ENCODE peak calls at places on chromosomes 13 and 19, in eight cellular contexts. N, K, W, L, M, Q, D and J are unnamed samples. For H3K4me1, the result is how much of the 10 kb centered on the place peaks cover.

GRCh38 chr13:35794734-35795389 is 318.4 kb upstream of the MAB21L1 start:
- DNase-seq in N (no peak), K (no peak), W (no peak), L (no peak), M (no peak), Q (no peak), D (no peak), J (no peak)

GRCh38 chr19:51439021-51439465 is 19.2 kb downstream of the SIGLEC8 start:
- DNase-seq in N (no peak), K (no peak), W (peak), L (peak), M (no peak), Q (no peak), D (no peak), J (no peak)

GRCh38 chr13:31069808-31070544 is 91.7 kb downstream of the HSPH1 start:
- DNase-seq in N (no peak), K (no peak), W (no peak), L (no peak), M (no peak), Q (no peak), D (no peak), J (no peak)

GRCh38 chr19:42325896-42326771 is 699 bp downstream of the MEGF8 start:
- DNase-seq in N (no peak), K (no peak), W (peak), L (no peak), M (no peak), Q (no peak), D (no peak), J (no peak)

GRCh38 chr13:57925250-57925649 is 293.7 kb downstream of the PCDH17 start:
- DNase-seq in N (peak), K (no peak), W (no peak), L (no peak), M (no peak), Q (no peak), D (no peak), J (no peak)

GRCh38 chr19:2089001-2089711 is 7.0 kb downstream of the MOB3A start:
- DNase-seq in N (peak), K (no peak), W (no peak), L (peak), M (no peak), Q (no peak), D (no peak), J (peak)

GRCh38 chr19:55258476-55258827 is 365 bp downstream of the PPP6R1 start:
- DNase-seq in N (no peak), K (no peak), W (no peak), L (no peak), M (no peak), Q (no peak), D (no peak), J (no peak)

GRCh38 chr19:4745986-4746385 is 22.3 kb upstream of the DPP9 start:
- DNase-seq in N (no peak), K (no peak), W (no peak), L (no peak), M (no peak), Q (no peak), D (no peak), J (no peak)

GRCh38 chr13:25738342-25738771 is 313.5 kb downstream of the SHISA2 start:
- DNase-seq in N (peak), K (no peak), W (no peak), L (no peak), M (no peak), Q (no peak), D (no peak), J (no peak)

GRCh38 chr19:34241513-34242337 is 12.6 kb upstream of the GARRE1 start:
- DNase-seq in N (no peak), K (no peak), W (peak), L (no peak), M (no peak), Q (no peak), D (peak), J (peak)

GRCh38 chr19:3606174-3606689 is 443 bp downstream of the TBXA2R start:
- DNase-seq in N (no peak), K (no peak), W (peak), L (peak), M (no peak), Q (no peak), D (peak), J (peak)

GRCh38 chr13:85665286-85665685 is 133.9 kb downstream of the SLITRK6 start:
- DNase-seq in N (no peak), K (no peak), W (no peak), L (no peak), M (no peak), Q (no peak), D (no peak), J (no peak)

GRCh38 chr13:48826039-48826438 is 149.7 kb upstream of the FNDC3A start:
- DNase-seq in N (no peak), K (no peak), W (no peak), L (no peak), M (no peak), Q (no peak), D (no peak), J (no peak)

GRCh38 chr19:33400856-33401682 is 27.6 kb downstream of the CEBPG start:
- DNase-seq in N (no peak), K (no peak), W (peak), L (peak), M (no peak), Q (no peak), D (peak), J (peak)

GRCh38 chr19:50359432-50359818 is 6.0 kb downstream of the NAPSA start:
- DNase-seq in N (no peak), K (no peak), W (no peak), L (peak), M (no peak), Q (no peak), D (no peak), J (no peak)

GRCh38 chr19:45125975-45126493 is 33.1 kb downstream of the PPP1R37 start:
- DNase-seq in N (peak), K (peak), W (peak), L (no peak), M (peak), Q (peak), D (peak), J (no peak)

GRCh38 chr13:29543230-29544215 is 52.0 kb downstream of the SLC7A1 start:
- DNase-seq in N (no peak), K (no peak), W (no peak), L (no peak), M (no peak), Q (no peak), D (no peak), J (no peak)

GRCh38 chr19:33052352-33052972 is 12.2 kb downstream of the RHPN2 start:
- DNase-seq in N (no peak), K (peak), W (no peak), L (no peak), M (no peak), Q (no peak), D (peak), J (no peak)

GRCh38 chr19:49335071-49335783 is at the start of gene CD37:
- DNase-seq in N (no peak), K (no peak), W (no peak), L (peak), M (no peak), Q (no peak), D (peak), J (peak)

GRCh38 chr13:50924025-50924424 is 14.4 kb downstream of the RNASEH2B start:
- DNase-seq in N (no peak), K (no peak), W (no peak), L (no peak), M (no peak), Q (no peak), D (no peak), J (no peak)

GRCh38 chr13:50917572-50917971 is 8.0 kb downstream of the RNASEH2B start:
- DNase-seq in N (peak), K (no peak), W (no peak), L (no peak), M (no peak), Q (no peak), D (no peak), J (no peak)

GRCh38 chr13:50919291-50919690 is 9.7 kb downstream of the RNASEH2B start:
- DNase-seq in N (no peak), K (no peak), W (no peak), L (no peak), M (no peak), Q (no peak), D (no peak), J (no peak)

GRCh38 chr13:50923272-50923671 is 13.7 kb downstream of the RNASEH2B start:
- DNase-seq in N (no peak), K (no peak), W (no peak), L (no peak), M (no peak), Q (no peak), D (no peak), J (no peak)

DNA sequence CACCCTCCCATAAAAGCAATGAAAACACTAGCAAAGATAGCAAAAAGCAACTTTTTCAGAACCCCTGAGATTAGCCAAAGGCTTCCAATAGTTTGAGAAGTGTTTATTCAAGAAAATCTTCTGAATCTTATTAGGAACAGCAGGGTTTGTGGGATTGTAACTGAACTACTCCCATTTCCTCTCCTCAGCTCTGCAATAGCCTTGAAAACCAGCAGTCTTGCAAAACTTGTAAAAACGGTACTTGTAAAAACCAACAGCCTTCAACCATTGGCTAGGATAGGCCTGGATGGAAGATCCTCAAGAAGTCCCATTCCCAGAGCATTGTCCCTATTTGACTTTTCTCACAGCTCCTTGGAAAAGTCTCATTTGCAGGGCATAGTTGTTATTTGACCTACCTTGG is 12.1 kb downstream of the RNASEH2B start:
- DNase-seq in N (no peak), K (no peak), W (no peak), L (no peak), M (no peak), Q (no peak), D (no peak), J (no peak)
- H3K4me3 ChIP-seq in N (no peak), K (no peak), W (no peak), L (no peak), M (no peak), Q (no peak), D (no peak), J (no peak)

GRCh38 chr13:75378301-75378700 is 103.7 kb downstream of the TBC1D4 start:
- DNase-seq in N (no peak), K (no peak), W (no peak), L (no peak), M (no peak), Q (no peak), D (no peak), J (no peak)

GRCh38 chr13:75384881-75385707 is 96.9 kb downstream of the TBC1D4 start:
- DNase-seq in N (no peak), K (no peak), W (no peak), L (no peak), M (peak), Q (no peak), D (no peak), J (no peak)

GRCh38 chr13:75385708-75386083 is 96.3 kb downstream of the TBC1D4 start:
- DNase-seq in N (no peak), K (no peak), W (no peak), L (no peak), M (no peak), Q (no peak), D (no peak), J (no peak)

GRCh38 chr13:75383064-75383715 is 98.8 kb downstream of the TBC1D4 start:
- DNase-seq in N (no peak), K (no peak), W (no peak), L (no peak), M (no peak), Q (no peak), D (no peak), J (no peak)
- H3K4me1 ChIP-seq in N (under half), K (under half), W (under half), L (under half), M (under half), Q (under half), D (under half), J (under half)

GRCh38 chr19:39516270-39516669 is 1.3 kb downstream of the SELENOV start:
- DNase-seq in N (no peak), K (no peak), W (no peak), L (no peak), M (no peak), Q (no peak), D (no peak), J (peak)

GRCh38 chr19:39517432-39517831 is 2.5 kb downstream of the SELENOV start:
- DNase-seq in N (no peak), K (no peak), W (no peak), L (no peak), M (no peak), Q (no peak), D (no peak), J (peak)

GRCh38 chr19:39515551-39516191 is 732 bp downstream of the SELENOV start:
- DNase-seq in N (no peak), K (no peak), W (no peak), L (no peak), M (no peak), Q (no peak), D (no peak), J (no peak)

GRCh38 chr19:39512964-39513363 is 2.0 kb upstream of the SELENOV start:
- DNase-seq in N (no peak), K (no peak), W (no peak), L (no peak), M (no peak), Q (no peak), D (no peak), J (peak)

DNA sequence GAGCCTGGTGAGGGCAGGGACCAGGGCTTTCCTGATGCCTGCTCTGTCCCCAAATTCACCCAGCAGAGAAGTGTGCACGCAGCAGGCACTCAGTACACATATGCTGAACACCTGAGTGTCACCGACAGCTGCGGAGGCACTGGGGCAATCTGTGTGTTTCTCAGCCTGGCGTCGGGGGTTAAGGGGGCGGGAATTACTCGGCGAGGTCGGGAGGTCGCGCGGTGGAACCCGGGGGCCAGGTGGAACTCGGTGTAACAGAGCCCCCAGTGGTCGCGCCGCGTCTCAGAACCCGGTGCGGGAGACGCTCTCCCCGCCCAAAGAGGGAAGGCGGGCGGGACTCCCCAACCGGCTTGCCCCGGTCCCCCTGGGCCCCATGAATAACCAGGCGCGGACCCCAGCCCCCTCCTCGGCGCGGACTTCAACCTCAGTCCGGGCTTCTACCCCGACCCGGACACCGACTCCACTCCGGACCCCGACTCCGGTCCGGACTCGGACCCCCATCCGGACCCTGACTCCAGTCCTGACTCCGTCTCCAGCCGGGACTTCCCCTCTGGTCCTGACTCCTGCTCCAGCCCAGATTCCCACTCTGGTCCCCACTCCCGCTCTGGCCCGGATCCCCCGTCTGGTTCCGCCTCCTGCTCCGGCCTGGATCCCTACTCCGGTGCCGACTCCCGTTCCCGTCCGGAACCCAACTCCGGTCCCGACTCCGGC is at the start of gene SELENOV:
- DNase-seq in N (no peak), K (no peak), W (no peak), L (no peak), M (no peak), Q (no peak), D (no peak), J (no peak)
- H3K4me3 ChIP-seq in N (no peak), K (peak), W (no peak), L (no peak), M (peak), Q (peak), D (peak), J (no peak)

GRCh38 chr19:14363203-14364097 is 17.8 kb upstream of the ADGRE5 start:
- DNase-seq in N (peak), K (peak), W (peak), L (peak), M (peak), Q (peak), D (peak), J (peak)
- H3K4me1 ChIP-seq in N (under half), K (under half), W (under half), L (under half), M (under half), Q (under half), D (under half), J (under half)

DNA sequence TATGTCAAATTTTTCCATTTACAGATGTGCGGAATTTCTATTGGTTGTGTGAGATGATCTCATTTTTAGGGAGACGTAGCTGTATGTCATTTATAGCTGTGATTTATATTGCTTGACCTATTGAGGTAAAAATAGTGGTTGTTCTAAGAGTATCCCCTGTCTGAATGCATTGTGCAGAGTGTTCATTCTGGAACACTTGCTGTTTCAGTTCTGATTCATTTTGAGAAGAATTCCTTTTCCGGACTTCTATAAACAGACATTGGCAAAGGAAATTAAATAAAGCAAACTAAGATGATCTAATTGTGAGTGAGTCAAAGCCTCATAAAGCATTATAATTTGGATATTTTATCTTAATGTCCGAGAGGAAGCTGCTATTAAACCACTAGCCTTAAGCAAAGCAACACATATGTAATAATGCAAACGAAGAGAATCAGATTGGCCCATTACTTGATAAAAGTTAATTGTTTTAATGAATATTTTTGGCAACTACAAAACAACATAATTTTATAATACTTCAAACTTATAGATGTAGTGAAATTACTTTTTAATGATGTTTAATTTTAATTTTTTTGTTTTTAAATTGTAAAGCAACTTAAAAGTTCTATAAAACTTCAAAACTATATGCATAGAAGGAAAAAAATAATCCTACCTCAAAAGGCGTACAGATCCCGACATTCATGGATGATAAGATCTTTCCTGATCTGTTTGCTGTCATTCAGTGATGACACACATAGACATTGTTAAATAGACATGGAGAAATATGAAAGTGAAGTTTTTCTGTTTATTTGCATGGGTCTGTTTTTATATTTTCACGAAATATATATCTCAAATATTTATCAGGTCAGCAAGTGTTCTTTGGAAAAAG is 942.6 kb upstream of the SLC10A2 start:
- DNase-seq in N (peak), K (no peak), W (no peak), L (no peak), M (no peak), Q (no peak), D (no peak), J (no peak)
- H3K4me3 ChIP-seq in N (no peak), K (no peak), W (no peak), L (no peak), M (no peak), Q (no peak), D (no peak), J (no peak)

GRCh38 chr19:47511128-47511517 is 3.7 kb downstream of the NAPA start:
- DNase-seq in N (no peak), K (peak), W (no peak), L (no peak), M (no peak), Q (no peak), D (no peak), J (no peak)

GRCh38 chr19:47509170-47509847 is 5.6 kb downstream of the NAPA start:
- DNase-seq in N (no peak), K (no peak), W (no peak), L (no peak), M (no peak), Q (no peak), D (no peak), J (no peak)

GRCh38 chr19:47511681-47512080 is 3.2 kb downstream of the NAPA start:
- DNase-seq in N (no peak), K (peak), W (no peak), L (no peak), M (no peak), Q (no peak), D (no peak), J (no peak)

GRCh38 chr19:47509973-47510372 is 4.9 kb downstream of the NAPA start:
- DNase-seq in N (peak), K (no peak), W (no peak), L (no peak), M (no peak), Q (no peak), D (no peak), J (peak)

DNA sequence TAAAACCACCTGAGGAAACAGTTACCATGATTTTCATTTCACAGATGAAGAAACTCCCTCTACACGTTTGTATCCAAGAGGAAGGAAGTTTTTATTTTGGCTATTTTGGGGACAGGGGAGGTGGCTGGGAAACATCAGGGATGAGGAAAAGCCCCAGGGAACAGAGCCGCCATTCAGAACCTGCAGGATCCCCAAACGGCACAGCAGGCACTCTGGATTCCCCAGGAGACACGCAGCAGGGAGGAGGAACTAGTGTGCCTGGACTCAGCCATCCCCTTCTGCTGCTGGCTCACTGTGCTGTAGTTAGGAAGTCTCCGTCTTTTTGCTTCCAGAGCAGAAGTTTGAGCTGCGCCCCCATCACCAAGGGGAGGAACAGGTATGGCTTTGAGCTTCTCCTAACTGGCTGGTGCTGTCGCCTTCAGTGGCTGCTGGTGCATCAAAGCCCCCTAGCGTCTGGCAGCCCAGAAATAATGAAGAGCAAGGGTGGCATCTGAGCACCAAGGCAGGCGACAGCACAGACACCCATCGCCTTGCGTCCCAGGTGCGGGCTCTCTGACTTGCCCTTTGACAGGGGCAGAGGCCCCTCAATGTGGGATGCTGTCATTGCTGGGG is 4.2 kb downstream of the NAPA start:
- DNase-seq in N (no peak), K (no peak), W (no peak), L (no peak), M (no peak), Q (no peak), D (no peak), J (no peak)
- H3K4me1 ChIP-seq in N (under half), K (half or more), W (under half), L (half or more), M (half or more), Q (under half), D (under half), J (under half)

GRCh38 chr19:18085702-18086457 is 854 bp downstream of the IL12RB1 start:
- DNase-seq in N (no peak), K (no peak), W (no peak), L (no peak), M (no peak), Q (no peak), D (no peak), J (no peak)
- H3K4me3 ChIP-seq in N (no peak), K (no peak), W (no peak), L (no peak), M (no peak), Q (no peak), D (no peak), J (no peak)

GRCh38 chr19:24053601-24054000 is 33.4 kb upstream of the ZNF254 start:
- DNase-seq in N (no peak), K (no peak), W (no peak), L (no peak), M (no peak), Q (no peak), D (no peak), J (no peak)
- H3K4me1 ChIP-seq in N (under half), K (under half), W (under half), L (under half), M (under half), Q (under half), D (under half), J (under half)